ENCODE peak calls at places on chromosomes 1 and 21, in four cellular contexts. I is GM12892, D is H1, M is K562. V is an unnamed sample.
A peak's percentile ranks its signal among the peaks of the same experiment; 100 is the strongest.

GRCh38 chr1:112887599-112888303 is 68.2 kb downstream of the SLC16A1 start:
- DNase-seq in I (no peak), D (no peak), M (no peak), V (no peak)

GRCh38 chr1:19504796-19505693 is 19.7 kb upstream of the CAPZB start:
- DNase-seq in I (no peak), D (no peak), M (no peak), V (no peak)

GRCh38 chr1:178137238-178137637 is 43.3 kb downstream of the RASAL2 start:
- DNase-seq in I (no peak), D (no peak), M (no peak), V (no peak)

GRCh38 chr1:169363046-169363756 is 4.4 kb downstream of the NME7 start:
- DNase-seq in I (no peak), D (no peak), M (no peak), V (no peak)

GRCh38 chr1:31575373-31576140 is 758 bp upstream of the TINAGL1 start:
- DNase-seq in I (no peak), D (no peak), M (peak; percentile 12), V (no peak)

GRCh38 chr1:39348278-39348677 is 143.2 kb upstream of the BMP8A start:
- DNase-seq in I (no peak), D (no peak), M (no peak), V (no peak)

GRCh38 chr1:220914283-220915116 is 35.3 kb downstream of the HLX start:
- DNase-seq in I (no peak), D (no peak), M (no peak), V (no peak)

GRCh38 chr1:162772571-162773154 is 17.8 kb upstream of the HSD17B7 start:
- DNase-seq in I (no peak), D (no peak), M (no peak), V (no peak)

GRCh38 chr1:32470991-32471694 is 6.3 kb downstream of the ZBTB8B start:
- DNase-seq in I (no peak), D (peak; percentile 25), M (peak; percentile 77), V (peak; percentile 56)

GRCh38 chr1:17755120-17755519 is at the start of gene ACTL8:
- DNase-seq in I (no peak), D (no peak), M (peak; percentile 74), V (no peak)

GRCh38 chr1:11156958-11157357 is 32.2 kb upstream of the ANGPTL7 start:
- DNase-seq in I (no peak), D (no peak), M (no peak), V (no peak)

GRCh38 chr1:28893403-28894102 is 20.8 kb upstream of the EPB41 start:
- DNase-seq in I (no peak), D (no peak), M (peak; percentile 63), V (no peak)

GRCh38 chr1:23369335-23370013 is at the start of gene ZNF436:
- DNase-seq in I (no peak), D (no peak), M (peak; percentile 34), V (no peak)
- TF ChIP-seq POLR2AphosphoS5 in I (no peak), D (no peak), M (no peak), V (no peak)

GRCh38 chr21:32477424-32477745 is 64.9 kb downstream of the EVA1C start:
- DNase-seq in I (no peak), D (no peak), M (no peak), V (no peak)

GRCh38 chr21:32474179-32475059 is 61.9 kb downstream of the EVA1C start:
- DNase-seq in I (no peak), D (no peak), M (no peak), V (no peak)

GRCh38 chr21:32472890-32473765 is 60.6 kb downstream of the EVA1C start:
- DNase-seq in I (no peak), D (no peak), M (no peak), V (no peak)

GRCh38 chr21:32476661-32477423 is 64.3 kb downstream of the EVA1C start:
- DNase-seq in I (no peak), D (no peak), M (no peak), V (no peak)

GRCh38 chr21:32475162-32475812 is 62.8 kb downstream of the EVA1C start:
- DNase-seq in I (no peak), D (no peak), M (no peak), V (no peak)
- TF ChIP-seq TAF1 in I (no peak), D (no peak), M (no peak), V (no peak)

DNA sequence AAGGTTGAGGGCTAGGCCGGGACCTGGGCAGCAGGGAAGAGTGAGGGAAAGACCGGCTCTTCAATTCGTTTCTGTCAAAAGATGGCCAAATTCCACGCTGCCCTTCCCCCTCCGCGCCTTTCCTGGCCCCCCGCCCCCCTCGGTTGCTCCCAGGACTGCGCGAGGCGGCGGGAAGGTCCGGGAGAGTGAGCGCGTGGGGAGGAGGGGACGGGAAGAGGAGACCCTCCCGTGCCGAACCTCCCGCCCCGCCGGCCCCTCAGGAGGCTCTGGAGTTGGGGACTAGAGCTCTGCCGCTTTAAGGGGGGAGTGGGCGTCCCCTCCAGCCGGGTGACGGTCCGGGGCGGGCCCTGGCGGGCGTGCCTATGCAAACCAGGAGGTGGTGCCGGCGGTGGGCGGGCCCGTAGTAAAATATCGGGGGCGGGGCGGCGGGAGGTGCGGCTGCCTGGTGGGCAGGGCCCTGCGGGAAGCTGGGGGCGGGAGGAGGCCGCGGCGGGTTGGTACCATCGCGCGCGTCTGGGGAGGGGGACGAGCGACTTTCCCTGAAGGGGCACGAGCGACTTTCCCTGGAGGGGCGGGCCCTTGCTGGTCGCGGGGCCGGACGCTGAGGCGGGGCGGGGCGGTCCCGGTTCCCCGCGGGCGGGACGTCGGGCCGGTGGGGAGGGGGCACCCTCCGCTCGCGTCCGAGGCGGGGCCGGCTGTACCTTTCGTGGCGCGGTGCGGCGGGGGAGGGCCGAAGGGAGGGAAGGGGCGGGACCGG is 58.2 kb downstream of the BCL9 start:
- DNase-seq in I (peak; percentile 78), D (peak; percentile 92), M (peak; percentile 94), V (peak; percentile 78)
- TF ChIP-seq POLR2A in I (no peak), D (peak; percentile 93), M (no peak), V (no peak)

DNA sequence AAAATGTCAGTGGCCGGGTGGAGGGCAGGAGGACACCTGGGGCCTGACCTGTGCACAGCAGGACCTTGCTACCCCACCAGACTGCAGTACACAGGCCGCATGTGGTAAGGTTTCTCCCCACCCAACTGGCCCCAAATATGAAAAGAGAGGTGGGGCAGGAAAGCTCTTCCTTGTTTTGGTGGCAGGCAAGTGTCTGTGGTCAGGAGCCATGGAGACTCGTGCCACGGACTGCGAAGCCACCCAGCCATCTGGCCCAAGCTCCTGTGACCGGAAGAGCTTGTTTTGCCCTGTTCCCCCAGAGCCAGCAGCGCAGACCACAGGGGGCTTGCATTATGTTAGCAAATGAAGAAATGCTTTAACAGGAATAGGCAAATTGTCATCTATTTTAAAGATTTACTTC is 54.9 kb downstream of the OLIG1 start:
- DNase-seq in I (no peak), D (no peak), M (no peak), V (no peak)
- TF ChIP-seq POLR2AphosphoS5 in I (no peak), D (no peak), M (no peak), V (no peak)